ENCODE peak calls at places on chromosome 21, in ten cellular contexts. M is astrocyte of the cerebellum; S is occipital lobe; V is heart right ventricle; Y is activated T-helper 1 cell treated with Interleukin-2 at 50 U/mL for 16 hours; E is RPMI7951; U is AG04450; K is stimulated activated CD4-positive, alpha-beta T cell treated with anti-CD3 and anti-CD28 coated beads, Interleukin-1b, Interleukin-23, amount 100 ng/mL, for 48 hours; A is CD8-positive, alpha-beta T cell; B is endothelial cell. Z is an unnamed sample.

GRCh38 chr21:42534361-42534900 is 20.8 kb downstream of the SLC37A1 start:
- DNase-seq in V (no peak), U (no peak), K (no peak), A (no peak), E (no peak), S (no peak), Y (no peak), M (no peak), B (no peak), Z (no peak)

GRCh38 chr21:36854391-36854790 is 112.1 kb downstream of the HLCS start:
- DNase-seq in B (peak; percentile 70), K (peak; percentile 4), Y (no peak), U (no peak), A (no peak), S (peak; percentile 17), E (no peak), V (peak; percentile 41), M (no peak), Z (peak; percentile 53)

GRCh38 chr21:35408401-35408800 is 359.3 kb upstream of the RUNX1 start:
- DNase-seq in Y (no peak), E (peak; percentile 33), M (no peak), B (no peak), A (no peak), V (no peak), S (no peak), K (no peak), U (no peak), Z (no peak)

GRCh38 chr21:44912158-44912473 is 8.6 kb downstream of the ITGB2 start:
- DNase-seq in V (no peak), S (no peak), A (no peak), U (no peak), K (no peak), E (no peak), Y (no peak), M (no peak), B (no peak), Z (no peak)

GRCh38 chr21:34603002-34603709 is 11.8 kb downstream of the RCAN1 start:
- DNase-seq in B (peak; percentile 83), A (no peak), E (peak; percentile 46), V (peak; percentile 86), K (peak; percentile 64), S (peak; percentile 66), U (peak; percentile 46), Y (peak; percentile 25), M (peak; percentile 55), Z (peak; percentile 68)

GRCh38 chr21:42251654-42252053 is 32.7 kb downstream of the ABCG1 start:
- DNase-seq in S (no peak), E (no peak), M (no peak), A (no peak), Y (no peak), B (no peak), U (no peak), K (no peak), V (no peak), Z (no peak)

GRCh38 chr21:38351176-38351959 is 94.6 kb downstream of the KCNJ15 start:
- DNase-seq in M (no peak), A (no peak), Y (no peak), K (no peak), E (peak; percentile 56), B (no peak), V (no peak), S (no peak), U (no peak), Z (no peak)

GRCh38 chr21:43757601-43758000 is 18.5 kb downstream of the CSTB start:
- DNase-seq in A (no peak), U (no peak), E (no peak), B (no peak), M (no peak), K (no peak), Y (no peak), V (no peak), S (no peak), Z (no peak)

GRCh38 chr21:45304161-45304830 is 16.6 kb upstream of the POFUT2 start:
- DNase-seq in Y (no peak), U (no peak), E (no peak), V (no peak), S (no peak), M (no peak), A (no peak), K (no peak), B (no peak), Z (no peak)

GRCh38 chr21:36388835-36389234 is 3.6 kb downstream of the CHAF1B start:
- DNase-seq in U (no peak), A (no peak), V (no peak), S (peak; percentile 33), Y (no peak), E (no peak), B (no peak), M (peak; percentile 66), K (no peak), Z (no peak)

GRCh38 chr21:37982496-37983318 is 66.5 kb upstream of the KCNJ6 start:
- DNase-seq in V (no peak), K (no peak), B (no peak), S (no peak), A (no peak), U (no peak), M (no peak), Y (no peak), E (no peak), Z (peak; percentile 4)

GRCh38 chr21:27326293-27326692 is 359.4 kb upstream of the ADAMTS5 start:
- DNase-seq in B (no peak), K (no peak), M (no peak), S (no peak), A (no peak), V (no peak), E (no peak), Y (no peak), U (no peak), Z (no peak)

GRCh38 chr21:38376235-38376634 is 119.4 kb downstream of the KCNJ15 start:
- DNase-seq in A (no peak), B (no peak), S (no peak), Y (no peak), U (no peak), E (no peak), M (no peak), K (no peak), V (peak; percentile 46), Z (no peak)

Z was measured in MCF 10A.